ENCODE peak calls at places on chromosomes 11 and 22, in five cellular contexts. P is heart left ventricle; V is CD8-positive, alpha-beta memory T cell; C is HCT116; R is right atrium auricular region. Y is an unnamed sample. For H3K9me3 and H3K36me3, the result is how much of the 10 kb centered on the place peaks cover.

GRCh38 chr11:1073261-1073724 is 1.4 kb upstream of the MUC2 start:
- DNase-seq in P (peak), V (peak), C (peak), R (no peak), Y (no peak)

GRCh38 chr11:46489668-46490560 is 98.3 kb upstream of the CHRM4 start:
- DNase-seq in P (no peak), V (no peak), C (peak), R (no peak), Y (no peak)

GRCh38 chr11:29432719-29433325 is 584.0 kb downstream of the KCNA4 start:
- DNase-seq in P (no peak), V (no peak), C (peak), R (no peak), Y (no peak)

GRCh38 chr11:827861-828167 is at the start of gene CRACR2B:
- DNase-seq in P (no peak), V (no peak), C (no peak), R (no peak), Y (no peak)

GRCh38 chr11:87454246-87454645 is 416.5 kb downstream of the TMEM135 start:
- DNase-seq in P (no peak), V (no peak), C (no peak), R (no peak), Y (no peak)

GRCh38 chr11:34266090-34266912 is 91.5 kb downstream of the ABTB2 start:
- DNase-seq in P (peak), V (no peak), C (no peak), R (peak), Y (no peak)

GRCh38 chr22:37686002-37686982 is at the start of gene NOL12:
- DNase-seq in P (peak), V (peak), C (peak), R (peak), Y (peak)

GRCh38 chr11:84136926-84137325 is 850.8 kb upstream of the CCDC90B start:
- DNase-seq in P (no peak), V (no peak), C (no peak), R (no peak), Y (no peak)

GRCh38 chr11:2549876-2550605 is 105.2 kb downstream of the KCNQ1 start:
- DNase-seq in P (peak), V (peak), C (no peak), R (no peak), Y (no peak)

GRCh38 chr11:64864135-64864472 is 14.3 kb downstream of the EHD1 start:
- DNase-seq in P (no peak), V (no peak), C (no peak), R (no peak), Y (no peak)

GRCh38 chr22:42061041-42061440 is 9.6 kb downstream of the NAGA start:
- DNase-seq in P (no peak), V (no peak), C (no peak), R (peak), Y (no peak)

GRCh38 chr22:45312856-45313255 is 3.1 kb downstream of the FAM118A start:
- DNase-seq in P (no peak), V (no peak), C (no peak), R (no peak), Y (no peak)

GRCh38 chr11:93513763-93514162 is 29.4 kb downstream of the SMCO4 start:
- DNase-seq in P (no peak), V (no peak), C (no peak), R (no peak), Y (no peak)

GRCh38 chr11:130452171-130452570 is 3.7 kb downstream of the ADAMTS15 start:
- DNase-seq in P (no peak), V (no peak), C (no peak), R (no peak), Y (no peak)

GRCh38 chr11:130454495-130455262 is 6.2 kb downstream of the ADAMTS15 start:
- DNase-seq in P (no peak), V (no peak), C (no peak), R (no peak), Y (no peak)

GRCh38 chr11:130455493-130456127 is 7.2 kb downstream of the ADAMTS15 start:
- DNase-seq in P (no peak), V (no peak), C (no peak), R (no peak), Y (no peak)

GRCh38 chr11:130451261-130452019 is 3.0 kb downstream of the ADAMTS15 start:
- DNase-seq in P (peak), V (no peak), C (no peak), R (peak), Y (no peak)

DNA sequence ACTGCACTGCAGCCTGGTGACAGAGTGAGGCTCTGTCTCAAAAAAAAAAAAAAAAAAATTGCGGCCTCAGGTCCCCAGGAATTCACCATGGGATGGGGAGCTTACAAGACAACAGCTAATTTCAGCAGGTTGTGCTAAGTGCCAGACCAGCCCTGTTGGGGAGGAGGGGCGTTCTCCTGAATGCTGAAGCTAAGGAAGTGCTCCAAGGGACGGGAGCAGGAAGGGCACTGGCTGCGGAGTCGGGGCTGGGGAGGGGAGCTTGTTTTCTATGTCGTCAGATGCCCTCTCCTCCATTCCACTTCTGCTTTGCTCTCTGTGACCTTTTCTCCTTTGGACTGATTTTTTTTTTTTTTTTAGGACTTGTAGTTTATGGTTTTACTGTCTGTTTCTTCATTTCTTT is 4.5 kb downstream of the ADAMTS15 start:
- DNase-seq in P (no peak), V (no peak), C (no peak), R (no peak), Y (no peak)
- H3K9me3 ChIP-seq in P (under half), V (under half), C (under half), R (under half), Y (under half)

DNA sequence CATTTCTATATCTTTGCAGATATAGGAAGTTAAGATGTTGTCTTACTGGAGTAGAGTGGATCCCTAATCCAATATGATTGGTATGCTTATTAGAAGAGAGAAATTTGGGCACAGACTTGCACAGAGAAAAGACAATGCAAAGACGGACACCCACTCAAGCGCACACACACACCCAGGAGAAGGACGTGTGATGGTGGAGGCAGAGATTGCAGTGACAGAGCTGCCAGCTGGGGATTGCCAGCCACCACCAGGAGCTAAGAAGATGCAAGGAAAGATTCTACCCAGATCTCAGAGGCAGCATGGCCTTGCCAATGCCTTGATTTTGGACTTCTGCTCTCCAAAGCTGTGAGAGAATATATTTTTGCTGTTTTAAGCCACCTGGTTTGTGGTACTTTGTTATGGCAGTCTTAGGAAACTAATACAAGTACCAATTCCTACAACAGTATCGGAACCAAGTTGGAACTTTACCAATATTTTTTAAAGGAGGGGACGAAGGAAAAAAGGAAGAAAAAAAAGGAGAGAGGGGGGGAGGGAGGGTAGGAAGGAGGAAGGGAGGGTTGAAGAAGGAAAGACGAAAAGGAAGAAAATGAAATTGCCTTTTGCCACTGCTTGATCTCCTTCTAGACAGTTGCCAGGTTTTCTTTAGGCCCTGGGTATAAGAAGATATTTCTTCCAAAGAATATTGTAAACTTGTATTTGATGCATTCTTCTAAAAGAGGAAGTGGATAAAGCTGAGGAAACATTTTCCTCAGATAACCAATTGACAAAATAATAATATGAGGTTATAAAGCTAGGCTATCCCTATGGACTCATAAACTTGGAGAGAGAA is 333.9 kb downstream of the BUD13 start:
- DNase-seq in P (no peak), V (no peak), C (no peak), R (no peak), Y (no peak)
- H3K36me3 ChIP-seq in P (under half), V (under half), C (under half), R (under half), Y (under half)

GRCh38 chr22:19933328-19934241 is 8.0 kb upstream of the COMT start:
- DNase-seq in P (no peak), V (no peak), C (no peak), R (no peak), Y (no peak)

GRCh38 chr22:19931514-19931913 is 10.1 kb upstream of the COMT start:
- DNase-seq in P (no peak), V (no peak), C (no peak), R (no peak), Y (no peak)

GRCh38 chr22:19929586-19930302 is 11.8 kb upstream of the COMT start:
- DNase-seq in P (no peak), V (no peak), C (no peak), R (no peak), Y (no peak)

GRCh38 chr22:19930537-19931486 is 10.8 kb upstream of the COMT start:
- DNase-seq in P (no peak), V (no peak), C (no peak), R (no peak), Y (no peak)

DNA sequence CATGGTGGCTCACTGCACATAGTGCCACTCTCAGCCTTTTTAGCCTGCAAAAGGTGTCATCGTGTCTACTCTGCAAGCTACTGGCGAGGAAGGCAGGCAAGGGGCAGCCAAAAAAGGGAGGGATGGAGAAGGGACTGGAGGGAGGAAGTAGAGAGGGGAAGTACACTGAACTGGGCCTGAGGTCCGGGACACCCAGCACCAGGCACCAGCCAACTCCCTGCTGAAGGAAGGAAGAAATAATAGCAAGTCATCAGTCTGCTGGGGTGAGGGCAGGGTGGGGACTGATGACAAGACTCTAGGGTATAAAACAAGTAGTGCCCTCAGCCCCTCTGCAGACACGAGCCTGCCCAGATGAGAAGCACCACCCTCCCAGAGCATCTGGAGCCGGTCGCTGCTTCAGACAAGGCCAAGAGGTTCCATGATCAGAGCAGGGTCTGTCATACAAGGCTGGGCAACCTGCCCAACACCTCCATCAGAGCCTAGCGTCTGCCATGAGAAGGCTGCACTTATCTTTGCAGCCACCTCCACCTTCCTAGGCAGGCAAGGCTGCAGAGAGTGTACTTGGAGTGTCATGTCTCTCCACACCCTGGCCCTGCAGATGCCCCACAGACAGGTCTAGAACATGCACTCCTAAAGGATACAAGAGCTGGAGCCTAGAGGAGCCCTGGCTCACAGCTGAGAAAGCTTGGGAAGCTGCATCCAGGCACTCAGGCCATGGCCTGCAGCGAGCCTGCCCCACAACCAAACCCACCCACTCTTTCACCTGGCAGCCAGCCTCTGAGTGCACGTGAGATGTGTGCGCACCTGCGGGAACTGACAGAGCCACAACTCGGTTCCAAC is 9.0 kb upstream of the COMT start:
- DNase-seq in P (no peak), V (no peak), C (no peak), R (no peak), Y (no peak)
- H3K27ac ChIP-seq in P (no peak), V (no peak), C (no peak), R (no peak), Y (no peak)

GRCh38 chr11:32432565-32433248 is 2.6 kb downstream of the WT1 start:
- DNase-seq in P (no peak), V (no peak), C (no peak), R (no peak), Y (no peak)
- H3K9me3 ChIP-seq in P (under half), V (under half), C (under half), R (under half), Y (under half)

GRCh38 chr22:40834628-40835027 is 15.5 kb upstream of the SLC25A17 start:
- DNase-seq in P (no peak), V (no peak), C (no peak), R (no peak), Y (no peak)

DNA sequence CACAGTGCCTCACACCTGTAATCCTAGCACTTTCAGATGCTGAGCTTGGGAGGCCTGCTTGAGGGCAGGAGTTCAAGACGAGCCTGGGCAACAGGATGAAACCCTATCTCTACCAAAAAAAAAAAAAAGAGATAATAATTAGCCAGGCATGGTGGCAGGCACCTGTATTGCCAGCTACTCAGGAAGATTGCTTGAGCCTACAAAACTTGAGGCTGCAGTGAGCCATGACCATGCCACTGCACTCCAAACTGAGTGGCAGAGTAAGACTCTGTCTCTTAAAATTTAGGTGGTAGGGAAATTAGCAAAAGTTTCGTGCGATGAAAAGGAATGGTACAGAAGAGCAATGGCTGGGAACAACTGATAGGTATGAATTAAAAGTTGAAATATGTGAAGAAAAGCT is 18.0 kb downstream of the ST13 start:
- DNase-seq in P (no peak), V (no peak), C (no peak), R (no peak), Y (no peak)
- H3K36me3 ChIP-seq in P (under half), V (half or more), C (half or more), R (half or more), Y (half or more)

GRCh38 chr11:73998846-73999575 is 9.9 kb downstream of the UCP3 start:
- DNase-seq in P (no peak), V (no peak), C (no peak), R (no peak), Y (no peak)

GRCh38 chr11:73995247-73995646 is 12.6 kb upstream of the UCP2 start:
- DNase-seq in P (no peak), V (peak), C (no peak), R (no peak), Y (no peak)

GRCh38 chr11:73995731-73996130 is 13.1 kb upstream of the UCP2 start:
- DNase-seq in P (no peak), V (peak), C (no peak), R (no peak), Y (no peak)

GRCh38 chr11:73996161-73996747 is 12.6 kb downstream of the UCP3 start:
- DNase-seq in P (no peak), V (peak), C (no peak), R (no peak), Y (no peak)

GRCh38 chr11:73997120-73997772 is 11.6 kb downstream of the UCP3 start:
- DNase-seq in P (no peak), V (peak), C (no peak), R (no peak), Y (no peak)
- H3K27ac ChIP-seq in P (no peak), V (no peak), C (no peak), R (no peak), Y (peak)

GRCh38 chr11:58866788-58867187 is 22.3 kb upstream of the GLYATL2 start:
- DNase-seq in P (no peak), V (no peak), C (no peak), R (no peak), Y (no peak)
- H3K9me3 ChIP-seq in P (under half), V (under half), C (under half), R (under half), Y (under half)

GRCh38 chr22:19464975-19465374 is 14.0 kb downstream of the UFD1 start:
- DNase-seq in P (no peak), V (no peak), C (no peak), R (no peak), Y (no peak)

GRCh38 chr22:19463008-19463407 is 15.5 kb upstream of the C22orf39 start:
- DNase-seq in P (no peak), V (no peak), C (no peak), R (no peak), Y (no peak)

GRCh38 chr22:19463491-19464469 is 15.2 kb downstream of the UFD1 start:
- DNase-seq in P (no peak), V (no peak), C (no peak), R (no peak), Y (no peak)

GRCh38 chr22:19466126-19466716 is 12.8 kb downstream of the UFD1 start:
- DNase-seq in P (no peak), V (no peak), C (no peak), R (no peak), Y (no peak)

GRCh38 chr22:19464546-19464945 is 14.4 kb downstream of the UFD1 start:
- DNase-seq in P (no peak), V (no peak), C (no peak), R (no peak), Y (no peak)
- H3K36me3 ChIP-seq in P (under half), V (half or more), C (half or more), R (half or more), Y (under half)

DNA sequence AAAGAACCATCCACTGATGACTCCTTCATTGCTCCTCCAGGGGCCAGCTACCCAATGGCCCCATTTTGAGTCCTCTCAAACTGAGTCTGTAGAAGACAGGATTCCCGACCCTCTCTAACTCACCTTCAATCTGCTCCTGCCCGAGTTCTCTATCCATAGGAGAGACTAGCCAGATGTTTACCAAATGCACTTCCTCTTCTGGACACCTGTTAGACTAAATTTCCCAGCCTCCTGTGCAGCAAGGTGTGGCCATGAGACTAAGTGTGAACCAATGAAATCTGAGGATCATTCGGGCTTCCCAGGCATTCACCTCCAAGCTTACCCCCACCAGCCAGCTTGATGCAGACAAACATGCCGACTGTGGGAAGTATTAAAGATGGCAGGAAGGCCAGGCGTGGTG is 7.6 kb downstream of the PISD start:
- DNase-seq in P (no peak), V (no peak), C (no peak), R (no peak), Y (no peak)
- H3K27ac ChIP-seq in P (no peak), V (no peak), C (no peak), R (no peak), Y (no peak)

GRCh38 chr22:22487059-22487458 is 21.5 kb downstream of the ZNF280B start:
- DNase-seq in P (no peak), V (no peak), C (no peak), R (no peak), Y (no peak)

GRCh38 chr22:22485524-22485923 is 23.0 kb downstream of the ZNF280B start:
- DNase-seq in P (no peak), V (no peak), C (no peak), R (no peak), Y (no peak)

GRCh38 chr22:22487869-22488597 is 20.5 kb downstream of the ZNF280B start:
- DNase-seq in P (no peak), V (no peak), C (no peak), R (no peak), Y (no peak)

GRCh38 chr22:22486132-22486899 is 22.2 kb downstream of the ZNF280B start:
- DNase-seq in P (no peak), V (no peak), C (no peak), R (no peak), Y (no peak)

DNA sequence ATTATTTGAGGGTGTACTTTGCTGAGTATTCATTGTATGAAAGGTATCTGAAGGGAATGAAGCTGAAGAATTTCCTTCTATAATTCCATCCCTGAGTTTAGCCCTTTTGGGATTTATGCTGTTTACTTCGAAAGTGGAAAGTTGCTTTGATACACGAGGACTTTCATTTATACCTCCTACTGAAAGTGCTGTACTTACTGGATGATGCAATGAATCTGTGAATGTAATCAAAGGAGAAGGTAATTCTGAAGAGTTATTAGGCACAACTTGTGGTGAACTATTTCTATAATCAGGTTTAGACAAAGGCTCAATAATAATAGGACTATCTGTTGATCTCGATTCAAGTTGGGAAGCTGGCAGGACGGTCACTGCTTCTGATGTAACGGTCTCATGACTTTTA is 19.8 kb downstream of the ZNF280B start:
- DNase-seq in P (no peak), V (no peak), C (no peak), R (no peak), Y (no peak)
- H3K9me3 ChIP-seq in P (under half), V (under half), C (under half), R (under half), Y (under half)